ENCODE peak calls at places on chromosome 11, in eight cellular contexts. P is GM20000; V is H54; Y is progenitor cell of endocrine pancreas; Q is heart right ventricle; J is Jurkat, Clone E6-1; K is T1000; B is DND-41. T is an unnamed sample.

GRCh38 chr11:123122852-123123251 is 60.9 kb upstream of the HSPA8 start:
- DNase-seq in P (no peak), V (no peak), Y (no peak), Q (no peak), J (no peak), K (no peak), B (no peak), T (no peak)

GRCh38 chr11:107648247-107648646 is 57.3 kb downstream of the ELMOD1 start:
- DNase-seq in P (no peak), V (no peak), Y (no peak), Q (no peak), J (no peak), K (no peak), B (no peak), T (no peak)

GRCh38 chr11:94730153-94730552 is 38.0 kb upstream of the AMOTL1 start:
- DNase-seq in P (no peak), V (no peak), Y (no peak), Q (no peak), J (no peak), K (no peak), B (no peak), T (no peak)

GRCh38 chr11:405323-405975 is 9.3 kb downstream of the SIGIRR start:
- DNase-seq in P (no peak), V (no peak), Y (no peak), Q (peak), J (no peak), K (no peak), B (no peak), T (no peak)

GRCh38 chr11:117563556-117563955 is 233.5 kb downstream of the DSCAML1 start:
- DNase-seq in P (no peak), V (no peak), Y (no peak), Q (no peak), J (no peak), K (no peak), B (no peak), T (no peak)

GRCh38 chr11:28757725-28758515 is 649.7 kb downstream of the METTL15 start:
- DNase-seq in P (no peak), V (peak), Y (no peak), Q (no peak), J (no peak), K (no peak), B (no peak), T (peak)

GRCh38 chr11:65546217-65546958 is 11.8 kb downstream of the LTBP3 start:
- DNase-seq in P (peak), V (no peak), Y (peak), Q (peak), J (peak), K (no peak), B (peak), T (no peak)

GRCh38 chr11:36034572-36035331 is 90.9 kb downstream of the LDLRAD3 start:
- DNase-seq in P (no peak), V (peak), Y (no peak), Q (no peak), J (no peak), K (peak), B (no peak), T (peak)

GRCh38 chr11:109914038-109914437 is 179.2 kb upstream of the ZC3H12C start:
- DNase-seq in P (no peak), V (no peak), Y (no peak), Q (no peak), J (no peak), K (no peak), B (no peak), T (peak)

GRCh38 chr11:26025680-26026079 is 306.2 kb upstream of the ANO3 start:
- DNase-seq in P (no peak), V (no peak), Y (no peak), Q (no peak), J (no peak), K (no peak), B (no peak), T (no peak)

GRCh38 chr11:68302256-68303054 is 9.9 kb upstream of the LRP5 start:
- DNase-seq in P (no peak), V (peak), Y (no peak), Q (no peak), J (no peak), K (no peak), B (peak), T (peak)

GRCh38 chr11:66686801-66687750 is 9.4 kb upstream of the RBM4B start:
- DNase-seq in P (peak), V (no peak), Y (no peak), Q (no peak), J (no peak), K (no peak), B (no peak), T (no peak)

GRCh38 chr11:120172054-120172881 is 34.4 kb upstream of the TRIM29 start:
- DNase-seq in P (peak), V (peak), Y (peak), Q (peak), J (peak), K (no peak), B (peak), T (peak)

GRCh38 chr11:120432056-120433018 is 79.2 kb upstream of the GRIK4 start:
- DNase-seq in P (no peak), V (peak), Y (no peak), Q (no peak), J (no peak), K (peak), B (no peak), T (peak)

GRCh38 chr11:90178751-90179150 is 44.1 kb downstream of the CHORDC1 start:
- DNase-seq in P (no peak), V (no peak), Y (no peak), Q (no peak), J (no peak), K (no peak), B (no peak), T (peak)

GRCh38 chr11:65478411-65479183 is 20.2 kb upstream of the MALAT1 start:
- DNase-seq in P (no peak), V (no peak), Y (no peak), Q (peak), J (no peak), K (no peak), B (no peak), T (no peak)

GRCh38 chr11:129546266-129546665 is 170.6 kb downstream of the BARX2 start:
- DNase-seq in P (no peak), V (no peak), Y (no peak), Q (no peak), J (no peak), K (no peak), B (no peak), T (no peak)

GRCh38 chr11:115418081-115418480 is 86.1 kb downstream of the CADM1 start:
- DNase-seq in P (no peak), V (no peak), Y (no peak), Q (no peak), J (no peak), K (no peak), B (no peak), T (no peak)

GRCh38 chr11:103525069-103525468 is 415.8 kb downstream of the DYNC2H1 start:
- DNase-seq in P (no peak), V (no peak), Y (no peak), Q (no peak), J (no peak), K (no peak), B (no peak), T (peak)

GRCh38 chr11:34960277-34960676 is 43.9 kb downstream of the PDHX start:
- DNase-seq in P (no peak), V (no peak), Y (no peak), Q (peak), J (no peak), K (no peak), B (no peak), T (no peak)

GRCh38 chr11:19345519-19345847 is 104.7 kb upstream of the E2F8 start:
- DNase-seq in P (no peak), V (no peak), Y (no peak), Q (no peak), J (no peak), K (no peak), B (no peak), T (no peak)

GRCh38 chr11:86151188-86152005 is 82.5 kb upstream of the PICALM start:
- DNase-seq in P (no peak), V (peak), Y (no peak), Q (peak), J (peak), K (peak), B (peak), T (peak)

GRCh38 chr11:38476808-38477565 is 1879.0 kb upstream of the RAG2 start:
- DNase-seq in P (no peak), V (no peak), Y (no peak), Q (no peak), J (no peak), K (no peak), B (no peak), T (no peak)

GRCh38 chr11:45811571-45812290 is 6.8 kb downstream of the SLC35C1 start:
- DNase-seq in P (no peak), V (no peak), Y (no peak), Q (no peak), J (no peak), K (no peak), B (no peak), T (no peak)

GRCh38 chr11:2824851-2825250 is 60.7 kb downstream of the CDKN1C start:
- DNase-seq in P (no peak), V (no peak), Y (no peak), Q (no peak), J (no peak), K (no peak), B (no peak), T (no peak)

GRCh38 chr11:98194611-98195010 is 826.1 kb upstream of the CNTN5 start:
- DNase-seq in P (no peak), V (no peak), Y (no peak), Q (no peak), J (no peak), K (no peak), B (no peak), T (no peak)

GRCh38 chr11:36056160-36056751 is 112.4 kb downstream of the LDLRAD3 start:
- DNase-seq in P (peak), V (peak), Y (no peak), Q (no peak), J (peak), K (no peak), B (no peak), T (peak)

GRCh38 chr11:62538470-62539237 is 8.0 kb downstream of the AHNAK start:
- DNase-seq in P (no peak), V (no peak), Y (no peak), Q (no peak), J (no peak), K (no peak), B (no peak), T (no peak)

T was measured in PC-9.